ENCODE peak calls at places on chromosomes 6 and 20, in six cellular contexts. P, A, D, I, F and L are unnamed samples.

GRCh38 chr6:47102331-47102730 is 60.2 kb upstream of the ADGRF1 start:
- DNase-seq in D (no peak), I (peak), P (no peak), A (no peak), F (no peak), L (no peak)

GRCh38 chr20:19849341-19850189 is 91.5 kb downstream of the RIN2 start:
- DNase-seq in A (no peak), F (no peak), I (no peak), D (no peak), P (no peak), L (no peak)

GRCh38 chr6:90103056-90103793 is 193.4 kb downstream of the BACH2 start:
- DNase-seq in I (peak), D (no peak), A (no peak), P (no peak), F (peak), L (no peak)

GRCh38 chr20:63022501-63022900 is 15.7 kb upstream of the BHLHE23 start:
- DNase-seq in D (no peak), F (no peak), I (no peak), P (no peak), A (no peak), L (peak)

GRCh38 chr6:19415605-19416326 is 421.4 kb upstream of the ID4 start:
- DNase-seq in P (no peak), F (no peak), I (peak), D (no peak), A (peak), L (no peak)

GRCh38 chr6:99350573-99350972 is 1.1 kb upstream of the FAXC start:
- DNase-seq in I (no peak), A (no peak), F (no peak), P (no peak), D (peak), L (peak)

GRCh38 chr6:71496018-71496800 is 207.6 kb downstream of the OGFRL1 start:
- DNase-seq in A (peak), P (no peak), F (peak), I (no peak), D (no peak), L (no peak)

GRCh38 chr6:118761643-118762042 is 110.3 kb upstream of the CEP85L start:
- DNase-seq in A (no peak), F (no peak), D (no peak), I (no peak), P (no peak), L (peak)

GRCh38 chr6:83708970-83709747 is at the start of gene SNAP91:
- DNase-seq in I (peak), A (no peak), P (peak), D (peak), F (peak), L (peak)

GRCh38 chr6:33815854-33816253 is 12.1 kb upstream of the MLN start:
- DNase-seq in I (no peak), F (peak), D (no peak), A (no peak), P (peak), L (peak)

GRCh38 chr6:78308025-78308424 is 559.3 kb upstream of the IRAK1BP1 start:
- DNase-seq in A (no peak), P (no peak), I (no peak), F (no peak), D (no peak), L (peak)

GRCh38 chr6:135703621-135704020 is 147.9 kb upstream of the PDE7B start:
- DNase-seq in F (no peak), P (no peak), A (no peak), D (no peak), I (no peak), L (no peak)

GRCh38 chr6:118800394-118801071 is 93.4 kb upstream of the ASF1A start:
- DNase-seq in F (peak), P (peak), D (peak), I (peak), A (peak), L (peak)

GRCh38 chr6:161068296-161068695 is 76.7 kb downstream of the MAP3K4 start:
- DNase-seq in A (no peak), P (no peak), I (no peak), D (no peak), F (no peak), L (no peak)

GRCh38 chr6:11296449-11297375 is 64.2 kb upstream of the NEDD9 start:
- DNase-seq in I (no peak), P (no peak), A (no peak), D (no peak), F (no peak), L (no peak)

GRCh38 chr6:142784344-142784743 is 160.6 kb downstream of the HIVEP2 start:
- DNase-seq in P (no peak), I (no peak), A (no peak), F (no peak), D (no peak), L (no peak)

GRCh38 chr6:27872634-27873028 is 39.6 kb downstream of the OR2B2 start:
- DNase-seq in I (no peak), D (peak), A (no peak), F (no peak), P (no peak), L (no peak)

GRCh38 chr6:27867941-27868705 is 44.1 kb downstream of the OR2B2 start:
- DNase-seq in A (peak), P (no peak), D (peak), F (peak), I (no peak), L (no peak)

GRCh38 chr6:27871919-27872633 is 40.1 kb downstream of the OR2B2 start:
- DNase-seq in A (peak), I (peak), P (peak), F (peak), D (peak), L (peak)

GRCh38 chr6:27873101-27874030 is 38.8 kb downstream of the OR2B2 start:
- DNase-seq in D (peak), I (peak), F (peak), P (peak), A (peak), L (peak)

GRCh38 chr6:27870486-27870885 is 41.7 kb downstream of the OR2B2 start:
- DNase-seq in P (no peak), D (no peak), A (no peak), F (no peak), I (no peak), L (no peak)
- H2BK5ac ChIP-seq in P (no peak), D (peak), A (no peak), F (no peak), I (peak), L (no peak)

GRCh38 chr6:123668063-123668462 is 31.3 kb upstream of the TRDN start:
- DNase-seq in F (no peak), D (no peak), A (no peak), I (no peak), P (no peak), L (peak)
- H3K14ac ChIP-seq in F (no peak), D (no peak), A (no peak), I (no peak), P (no peak), L (no peak)

DNA sequence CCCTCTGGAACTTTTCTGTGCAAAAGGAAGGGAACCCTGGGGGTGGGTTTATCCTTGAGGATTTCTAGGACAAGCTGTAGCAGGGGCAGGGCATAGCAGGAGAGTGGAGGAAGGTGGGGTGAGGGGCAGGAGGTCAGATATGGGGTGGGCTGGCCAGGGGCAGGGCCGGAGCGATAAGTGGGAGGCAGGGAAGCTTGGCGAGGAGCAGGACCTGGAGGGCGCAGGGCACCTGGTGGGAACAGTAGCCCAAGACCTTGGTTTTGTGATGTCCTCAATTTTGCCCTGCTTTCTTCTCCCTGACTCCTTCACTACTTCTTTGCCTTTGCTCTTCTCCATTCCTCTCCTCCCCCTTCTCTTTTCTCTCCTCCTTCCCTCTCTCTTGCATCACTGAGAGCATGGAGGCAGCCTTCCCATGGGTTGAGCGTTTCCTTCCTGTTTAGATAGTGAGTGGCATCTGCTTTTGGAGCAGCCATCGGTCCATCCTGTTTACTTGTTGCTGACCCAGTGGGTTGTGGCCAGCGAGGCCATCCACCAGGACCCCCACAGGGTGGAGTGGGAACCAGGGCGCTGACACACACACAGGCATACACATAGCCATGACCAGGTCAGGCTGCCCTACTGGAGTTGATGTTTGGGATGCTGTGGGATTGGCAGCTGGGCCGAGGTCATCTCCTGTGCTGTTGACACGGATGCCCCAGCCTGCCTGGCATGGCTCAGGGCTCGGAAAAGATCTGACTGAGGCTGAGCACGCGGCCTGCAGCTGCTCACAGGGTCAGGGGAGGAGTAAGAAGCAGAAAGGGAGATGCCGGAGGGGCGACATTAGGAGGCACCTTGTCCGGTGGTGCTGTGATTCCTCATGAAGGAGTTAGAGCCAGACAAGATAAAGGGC is 121.0 kb upstream of the RNF24 start:
- DNase-seq in F (peak), A (peak), D (no peak), P (no peak), I (no peak), L (no peak)
- H2BK5ac ChIP-seq in F (peak), A (peak), D (peak), P (peak), I (no peak), L (no peak)

GRCh38 chr6:3052481-3053230 is 15.6 kb upstream of the RIPK1 start:
- DNase-seq in I (peak), F (no peak), A (no peak), D (no peak), P (no peak), L (peak)
- H3K14ac ChIP-seq in I (no peak), F (no peak), A (no peak), D (no peak), P (peak), L (no peak)

GRCh38 chr6:35078896-35079295 is 62.2 kb downstream of the TCP11 start:
- DNase-seq in I (no peak), D (no peak), A (no peak), F (no peak), P (no peak), L (no peak)

GRCh38 chr6:35077006-35077712 is 64.0 kb downstream of the TCP11 start:
- DNase-seq in F (no peak), A (no peak), D (no peak), I (no peak), P (no peak), L (no peak)

GRCh38 chr6:35079311-35080000 is 61.7 kb downstream of the TCP11 start:
- DNase-seq in P (no peak), I (no peak), A (no peak), D (no peak), F (no peak), L (no peak)

GRCh38 chr6:35078226-35078850 is 62.8 kb downstream of the TCP11 start:
- DNase-seq in P (no peak), F (no peak), A (no peak), I (no peak), D (no peak), L (no peak)

DNA sequence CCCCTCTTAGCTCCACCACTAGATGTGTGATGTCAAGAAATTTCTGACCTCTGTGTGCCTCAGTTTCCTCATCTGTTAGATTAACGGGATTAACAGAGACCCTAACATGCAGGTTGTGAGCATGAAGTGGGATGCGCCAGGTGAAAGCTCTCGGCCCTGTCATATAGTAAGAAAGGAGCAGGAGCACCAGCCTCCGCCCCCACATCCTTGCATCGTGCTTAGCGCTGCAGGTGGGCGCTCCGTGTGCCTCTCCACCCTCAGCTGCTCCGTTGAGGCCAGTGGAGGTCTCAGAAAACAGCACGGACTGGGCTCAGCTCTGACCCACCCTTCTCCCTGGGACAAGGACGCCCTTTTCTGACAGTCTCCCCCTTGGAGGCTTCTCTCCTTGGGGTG is 63.4 kb downstream of the TCP11 start:
- DNase-seq in F (no peak), I (no peak), A (no peak), P (no peak), D (no peak), L (no peak)
- H2BK5ac ChIP-seq in F (no peak), I (no peak), A (no peak), P (no peak), D (no peak), L (no peak)

GRCh38 chr20:53024121-53024520 is 52.0 kb downstream of the TSHZ2 start:
- DNase-seq in I (no peak), D (no peak), P (no peak), F (no peak), A (no peak), L (no peak)
- H3K14ac ChIP-seq in I (no peak), D (no peak), P (no peak), F (no peak), A (no peak), L (no peak)

GRCh38 chr6:62805431-62805830 is 405.8 kb upstream of the FKBP1C start:
- DNase-seq in P (no peak), A (no peak), I (no peak), F (no peak), D (no peak), L (no peak)

GRCh38 chr6:62797190-62797589 is 414.1 kb upstream of the FKBP1C start:
- DNase-seq in A (no peak), P (no peak), F (no peak), D (no peak), I (no peak), L (no peak)

GRCh38 chr6:62808575-62809293 is 402.5 kb upstream of the FKBP1C start:
- DNase-seq in F (no peak), D (no peak), A (no peak), I (no peak), P (no peak), L (no peak)

DNA sequence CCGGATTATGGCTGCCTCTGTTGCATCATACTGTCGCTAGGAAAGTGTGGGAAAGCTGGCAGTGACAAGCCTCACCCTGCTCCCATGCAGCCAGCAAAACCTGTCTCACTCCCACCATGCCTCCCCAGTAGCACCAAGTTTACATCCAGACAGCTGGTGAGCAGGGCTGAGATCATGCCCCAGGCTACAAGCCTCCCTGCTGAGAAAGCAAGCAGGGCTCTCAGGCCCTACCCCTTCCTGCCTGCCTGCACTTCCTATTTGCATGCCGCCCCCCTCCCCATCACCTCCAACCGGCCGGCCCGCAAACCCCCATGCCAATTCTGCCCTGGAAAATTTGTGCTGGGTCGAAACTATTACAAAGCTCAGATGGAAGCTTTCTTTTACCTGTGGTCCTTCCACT is 408.2 kb upstream of the FKBP1C start:
- DNase-seq in A (no peak), D (no peak), I (no peak), F (no peak), P (no peak), L (peak)
- H2BK5ac ChIP-seq in A (no peak), D (peak), I (no peak), F (no peak), P (no peak), L (no peak)